ENCODE peak calls at places on chromosomes 3 and 15, in eight cellular contexts. R is activated CD4-positive, alpha-beta T cell treated with anti-CD3 and anti-CD28 coated beads for 48 hours; C is stimulated activated CD8-positive, alpha-beta memory T cell treated with anti-CD3 and anti-CD28 coated beads, Interleukin-15, amount 100 ng/mL, for 48 hours; Y is WTC11; Q is A673; M is activated naive CD4-positive, alpha-beta T cell; Z is hypothalamus; G is activated CD8-positive, alpha-beta memory T cell treated with anti-CD3 and anti-CD28 coated beads, Interleukin-2, amount 50 U/mL, for 48 hours. D is an unnamed sample.

GRCh38 chr3:171199473-171199829 is 172.9 kb upstream of the SLC2A2 start:
- DNase-seq in M (no peak), Y (no peak), G (no peak), Z (no peak), R (no peak), Q (no peak), C (no peak), D (no peak)

GRCh38 chr15:74306801-74307217 is 60.6 kb downstream of the CYP11A1 start:
- DNase-seq in G (no peak), Y (no peak), M (no peak), Z (no peak), R (no peak), Q (no peak), C (no peak), D (no peak)

GRCh38 chr3:145272684-145273083 is 888.3 kb downstream of the PLOD2 start:
- DNase-seq in Q (no peak), C (no peak), M (no peak), R (no peak), Z (no peak), Y (no peak), G (no peak), D (no peak)

GRCh38 chr3:87225659-87226058 is 1.4 kb upstream of the CHMP2B start:
- DNase-seq in Q (peak; percentile 45), G (no peak), Z (no peak), M (no peak), C (no peak), Y (no peak), R (no peak), D (peak; percentile 44)

GRCh38 chr15:68623301-68623892 is 44.6 kb downstream of the CORO2B start:
- DNase-seq in Y (no peak), C (no peak), Z (no peak), R (no peak), M (no peak), G (no peak), Q (no peak), D (no peak)

GRCh38 chr15:29097168-29097567 is 172.5 kb downstream of the NSMCE3 start:
- DNase-seq in Q (no peak), Y (no peak), C (no peak), M (no peak), Z (no peak), R (no peak), G (no peak), D (no peak)

GRCh38 chr3:123658860-123659221 is 74.0 kb upstream of the HACD2 start:
- DNase-seq in R (no peak), Q (no peak), C (no peak), Z (no peak), Y (no peak), G (no peak), M (no peak), D (no peak)

GRCh38 chr3:30693470-30694120 is 87.2 kb downstream of the TGFBR2 start:
- DNase-seq in M (no peak), Y (peak; percentile 35), R (peak; percentile 44), G (no peak), Z (no peak), C (no peak), Q (peak; percentile 89), D (no peak)

GRCh38 chr3:12986031-12986430 is 87.2 kb downstream of the IQSEC1 start:
- DNase-seq in C (no peak), R (no peak), Q (no peak), G (no peak), M (no peak), Y (no peak), Z (no peak), D (no peak)

GRCh38 chr3:30826381-30827061 is 67.9 kb downstream of the GADL1 start:
- DNase-seq in Z (no peak), M (no peak), G (no peak), Y (no peak), R (no peak), C (no peak), Q (peak; percentile 34), D (no peak)

GRCh38 chr15:60721706-60722105 is 242.8 kb upstream of the ICE2 start:
- DNase-seq in R (no peak), Y (no peak), G (no peak), M (no peak), Z (no peak), C (no peak), Q (no peak), D (no peak)

GRCh38 chr3:156826144-156826895 is at the start of gene LEKR1:
- DNase-seq in Z (peak; percentile 72), G (peak; percentile 87), Y (peak; percentile 77), C (peak; percentile 64), M (peak; percentile 14), Q (peak; percentile 92), R (peak; percentile 79), D (peak; percentile 89)

GRCh38 chr15:78405336-78405924 is 32.6 kb upstream of the IREB2 start:
- DNase-seq in C (no peak), M (no peak), Y (peak; percentile 34), Z (no peak), R (no peak), G (no peak), Q (no peak), D (no peak)

GRCh38 chr3:177578488-177578887 is 381.2 kb upstream of the TBL1XR1 start:
- DNase-seq in G (no peak), Z (no peak), M (no peak), R (no peak), Q (no peak), Y (no peak), C (no peak), D (no peak)

GRCh38 chr3:36904641-36905040 is 40.2 kb downstream of the TRANK1 start:
- DNase-seq in C (no peak), G (no peak), Y (peak; percentile 27), Z (no peak), R (no peak), M (no peak), Q (no peak), D (peak; percentile 48)

GRCh38 chr3:113242091-113242581 is 30.8 kb downstream of the BOC start:
- DNase-seq in Q (peak; percentile 85), G (no peak), C (no peak), Y (no peak), R (no peak), M (no peak), Z (no peak), D (no peak)

GRCh38 chr15:40274350-40275274 is 8.3 kb downstream of the ANKRD63 start:
- DNase-seq in G (peak; percentile 98), M (peak; percentile 77), Q (peak; percentile 89), C (peak; percentile 68), R (peak; percentile 91), Z (peak; percentile 26), Y (peak; percentile 88), D (peak; percentile 83)

GRCh38 chr3:183435701-183436100 is 7.3 kb upstream of the MCF2L2 start:
- DNase-seq in M (no peak), Y (no peak), Q (no peak), Z (no peak), G (no peak), C (no peak), R (peak; percentile 48), D (no peak)

GRCh38 chr3:49161808-49162530 is 4.2 kb downstream of the CCDC71 start:
- DNase-seq in R (peak; percentile 26), Z (no peak), Q (no peak), Y (no peak), C (peak; percentile 31), M (no peak), G (no peak), D (no peak)

GRCh38 chr15:76204558-76204845 is 106.8 kb downstream of the ETFA start:
- DNase-seq in Y (no peak), R (no peak), C (no peak), M (no peak), Q (no peak), G (no peak), Z (no peak), D (no peak)

GRCh38 chr3:49238274-49239127 is 38.5 kb downstream of the C3orf62 start:
- DNase-seq in R (no peak), M (no peak), G (no peak), C (no peak), Q (no peak), Y (no peak), Z (no peak), D (no peak)

GRCh38 chr3:64262574-64263114 is 37.4 kb upstream of the PRICKLE2 start:
- DNase-seq in G (no peak), Q (no peak), C (no peak), M (no peak), Z (no peak), Y (peak; percentile 14), R (no peak), D (no peak)

GRCh38 chr15:27039163-27039562 is 68.2 kb downstream of the GABRG3 start:
- DNase-seq in Y (no peak), C (no peak), R (no peak), Z (no peak), Q (no peak), M (no peak), G (no peak), D (no peak)

GRCh38 chr3:98555025-98555379 is 23.2 kb downstream of the GPR15 start:
- DNase-seq in C (no peak), Z (no peak), Y (no peak), R (no peak), M (no peak), Q (no peak), G (no peak), D (no peak)

GRCh38 chr15:58562135-58562534 is 130.3 kb downstream of the LIPC start:
- DNase-seq in Y (no peak), R (no peak), M (no peak), Z (no peak), C (no peak), Q (no peak), G (no peak), D (peak; percentile 16)

GRCh38 chr3:181683563-181683962 is 28.2 kb upstream of the SOX2 start:
- DNase-seq in Y (no peak), C (no peak), Z (no peak), Q (no peak), G (no peak), R (no peak), M (no peak), D (no peak)

GRCh38 chr3:99789322-99789721 is 28.3 kb upstream of the CMSS1 start:
- DNase-seq in Z (no peak), Y (peak; percentile 17), M (no peak), Q (peak; percentile 76), G (no peak), R (peak; percentile 12), C (no peak), D (no peak)

GRCh38 chr15:75420698-75421097 is 30.8 kb downstream of the SIN3A start:
- DNase-seq in Z (no peak), Q (no peak), R (no peak), C (no peak), M (no peak), G (no peak), Y (no peak), D (no peak)

GRCh38 chr3:14472471-14473351 is 67.4 kb downstream of the GRIP2 start:
- DNase-seq in Y (no peak), G (no peak), Q (no peak), M (no peak), R (peak; percentile 31), Z (no peak), C (no peak), D (no peak)

GRCh38 chr3:183527980-183528379 is 27.5 kb downstream of the KLHL6 start:
- DNase-seq in R (no peak), Y (no peak), C (no peak), Z (no peak), Q (no peak), M (no peak), G (no peak), D (no peak)

GRCh38 chr15:94453227-94453626 is 221.9 kb downstream of the MCTP2 start:
- DNase-seq in G (no peak), Q (no peak), M (no peak), C (no peak), Z (no peak), Y (no peak), R (no peak), D (no peak)